ENCODE peak calls at places on chromosomes 13 and 19, in nine cellular contexts. D is tibial artery, O is cardiac muscle cell, H is upper lobe of left lung, E is heart right ventricle, W is neural crest cell, I is AG04450, J is heart left ventricle, M is GM23338. V is an unnamed sample.

GRCh38 chr19:50833117-50833801 is at the start of gene KLK15:
- DNase-seq in E (no peak), O (no peak), W (no peak), I (no peak), M (no peak), J (no peak), D (no peak), H (no peak), V (no peak)

GRCh38 chr13:23789576-23790346 is 99.4 kb downstream of the MIPEP start:
- DNase-seq in M (no peak), H (peak; percentile 51), J (no peak), D (peak; percentile 44), E (no peak), I (no peak), O (no peak), W (no peak), V (no peak)

GRCh38 chr19:1725100-1726064 is 27.9 kb upstream of the ONECUT3 start:
- DNase-seq in O (peak; percentile 65), D (no peak), H (no peak), I (no peak), E (no peak), W (peak; percentile 72), M (peak; percentile 89), J (peak; percentile 39), V (peak; percentile 42)

GRCh38 chr13:28250542-28250941 is 112.2 kb downstream of the PAN3 start:
- DNase-seq in H (no peak), W (no peak), J (no peak), D (no peak), M (no peak), E (no peak), I (no peak), O (no peak), V (no peak)

GRCh38 chr19:35555301-35556005 is 8.0 kb downstream of the ATP4A start:
- DNase-seq in H (no peak), M (peak; percentile 84), E (no peak), I (no peak), D (no peak), J (no peak), W (no peak), O (peak; percentile 44), V (peak; percentile 41)

GRCh38 chr13:98563071-98563470 is 13.8 kb downstream of the STK24 start:
- DNase-seq in J (no peak), I (no peak), H (no peak), O (no peak), E (no peak), D (no peak), W (no peak), M (peak; percentile 65), V (no peak)

GRCh38 chr13:98525452-98525851 is 51.5 kb downstream of the STK24 start:
- DNase-seq in M (no peak), I (no peak), W (no peak), H (no peak), D (no peak), J (no peak), O (no peak), E (no peak), V (no peak)

GRCh38 chr13:29849071-29849541 is 1.3 kb downstream of the UBL3 start:
- DNase-seq in D (peak; percentile 31), O (peak; percentile 12), H (no peak), I (no peak), J (peak; percentile 20), M (peak; percentile 20), E (peak; percentile 8), W (no peak), V (peak; percentile 51)

GRCh38 chr13:33785384-33785783 is 32.6 kb upstream of the RFC3 start:
- DNase-seq in O (no peak), M (no peak), D (no peak), I (no peak), E (no peak), J (no peak), W (no peak), H (no peak), V (no peak)

GRCh38 chr19:55443824-55444719 is 972 bp upstream of the SHISA7 start:
- DNase-seq in J (no peak), E (no peak), O (no peak), W (no peak), H (no peak), D (no peak), M (peak; percentile 12), I (no peak), V (no peak)

GRCh38 chr19:41861098-41861768 is 1.2 kb downstream of the RPS19 start:
- DNase-seq in I (no peak), W (no peak), D (no peak), J (no peak), O (no peak), H (no peak), M (no peak), E (no peak), V (no peak)

GRCh38 chr13:20359335-20359734 is 127.2 kb upstream of the GJB6 start:
- DNase-seq in I (peak; percentile 92), H (no peak), J (no peak), M (no peak), O (peak; percentile 97), D (no peak), W (no peak), E (no peak), V (peak; percentile 95)

DNA sequence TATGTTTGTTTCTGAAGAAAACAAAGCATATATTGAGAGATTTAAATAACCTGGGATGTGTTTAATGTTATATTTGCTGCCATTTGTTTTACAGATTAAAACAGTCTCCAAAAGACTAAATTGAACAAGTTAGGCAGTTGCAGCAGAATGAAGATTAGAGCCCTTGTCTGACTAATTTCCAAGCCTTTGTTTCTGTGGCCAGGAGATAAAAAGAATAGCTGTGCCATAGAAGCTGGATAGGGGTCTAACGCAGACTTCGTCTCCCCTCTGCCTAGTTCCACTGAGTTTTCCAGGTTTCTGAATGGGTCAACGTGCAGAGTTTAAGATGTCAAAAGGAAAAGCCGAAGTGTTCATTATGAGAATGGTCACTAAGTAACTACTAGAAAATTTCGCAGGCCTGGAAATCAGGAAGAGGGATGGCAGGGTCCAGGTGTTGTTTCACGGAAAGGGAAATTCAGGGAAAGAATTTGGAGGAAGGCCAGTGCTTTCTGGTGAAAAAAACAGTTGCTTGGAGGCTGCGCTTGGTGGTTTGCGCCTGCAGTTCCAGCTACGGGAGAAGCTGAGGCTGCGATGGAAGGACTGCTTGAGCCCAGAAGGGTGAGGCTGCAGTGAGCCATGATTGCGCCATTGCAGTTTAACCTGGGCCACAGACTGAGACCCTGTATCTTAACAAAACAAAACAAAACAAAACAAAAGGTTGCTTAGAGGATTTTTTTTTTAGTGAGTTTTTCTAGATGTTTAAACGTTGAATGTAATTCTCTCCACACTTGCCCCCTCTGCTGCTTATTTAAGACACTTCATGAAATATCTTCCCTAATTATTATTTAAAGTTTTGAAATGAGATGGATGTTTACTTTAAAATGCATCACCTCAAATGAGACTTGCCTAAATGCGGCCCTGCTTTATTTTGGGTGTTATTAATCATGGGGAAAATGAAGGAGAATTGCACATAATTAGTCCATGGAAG is 75.2 kb upstream of the TRPC4 start:
- DNase-seq in M (peak; percentile 9), E (no peak), W (no peak), H (no peak), I (no peak), D (no peak), J (no peak), O (peak; percentile 38), V (no peak)
- TF ChIP-seq CTCF in M (no peak), E (no peak), W (no peak), H (no peak), I (peak; percentile 13), D (no peak), J (no peak), O (peak; percentile 17), V (no peak)

DNA sequence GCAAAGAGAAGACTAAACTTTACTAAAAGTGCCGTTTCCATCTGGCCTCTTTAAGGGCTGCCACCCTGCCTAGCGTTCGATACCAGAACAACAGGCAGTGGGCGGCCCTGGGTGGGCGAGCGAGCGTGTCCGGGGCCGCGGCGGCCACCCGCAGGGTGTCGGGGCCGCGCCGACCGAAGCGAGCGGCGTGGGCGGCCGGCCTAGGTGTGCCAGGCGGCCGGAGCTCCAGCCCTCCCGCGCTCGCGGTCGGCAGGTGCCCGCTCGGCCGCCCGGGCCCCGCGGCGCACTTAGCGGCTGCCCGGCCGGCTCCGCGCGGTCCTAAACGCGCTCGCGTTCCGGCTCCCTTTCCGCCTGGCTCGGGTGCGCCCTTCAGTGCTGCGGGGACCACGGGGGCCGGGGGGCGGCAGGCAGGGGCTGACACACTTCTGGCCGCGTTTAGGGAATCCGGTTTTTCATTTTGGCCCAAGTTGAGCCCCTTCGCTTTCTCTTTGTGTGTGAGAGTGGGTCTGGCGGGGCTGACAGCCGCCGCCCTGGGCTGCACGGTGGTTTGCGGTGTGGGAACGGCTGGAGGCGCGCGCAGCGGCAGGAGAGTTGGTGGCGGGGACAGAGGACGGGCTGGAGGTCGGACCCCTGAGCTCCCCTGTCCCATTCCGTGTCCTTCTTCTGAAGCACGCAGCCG is 2.9 kb downstream of the FGF9 start:
- DNase-seq in M (peak; percentile 83), W (peak; percentile 57), J (peak; percentile 47), E (no peak), D (no peak), H (no peak), I (no peak), O (peak; percentile 38), V (peak; percentile 38)
- TF ChIP-seq CTCF in M (no peak), W (peak; percentile 60), J (no peak), E (peak; percentile 8), D (peak; percentile 27), H (peak; percentile 41), I (no peak), O (no peak), V (no peak)

GRCh38 chr19:18477042-18477760 is 39.3 kb upstream of the ISYNA1 start:
- DNase-seq in O (no peak), I (no peak), W (no peak), J (no peak), D (no peak), H (no peak), E (no peak), M (peak; percentile 61), V (no peak)
- TF ChIP-seq CTCF in O (no peak), I (no peak), W (peak; percentile 32), J (no peak), D (no peak), H (no peak), E (peak; percentile 25), M (peak; percentile 49), V (no peak)

GRCh38 chr13:51432576-51432975 is 20.3 kb downstream of the INTS6 start:
- DNase-seq in H (no peak), J (no peak), M (peak; percentile 24), O (no peak), E (no peak), D (no peak), W (no peak), I (no peak), V (no peak)

GRCh38 chr13:51437550-51438127 is 15.2 kb downstream of the INTS6 start:
- DNase-seq in O (no peak), W (no peak), D (no peak), H (no peak), E (no peak), J (no peak), M (no peak), I (no peak), V (peak; percentile 29)

GRCh38 chr13:51435002-51435578 is 17.7 kb downstream of the INTS6 start:
- DNase-seq in E (no peak), J (no peak), O (peak; percentile 48), D (no peak), H (no peak), I (no peak), W (no peak), M (peak; percentile 39), V (peak; percentile 17)
- TF ChIP-seq CTCF in E (peak; percentile 61), J (peak; percentile 53), O (peak; percentile 62), D (peak; percentile 49), H (no peak), I (peak; percentile 68), W (peak; percentile 78), M (no peak), V (peak; percentile 43)

V was measured in MCF 10A.